ENCODE peak calls at places on chromosome 2, in eight cellular contexts. One of them, this sample, is unnamed.

GRCh38 chr2:182666674-182667320 is 49.3 kb upstream of the DNAJC10 start:
- DNase-seq in GM10248: peak
- DNase-seq in GM03348: peak
- DNase-seq in sciatic nerve: no peak
- DNase-seq in NCI-H446 treated with DMSO at 0.1 percent for 48 hours: no peak
- DNase-seq in stimulated activated CD8-positive, alpha-beta memory T cell treated with anti-CD3 and anti-CD28 coated beads, Interleukin-7, amount 100 ng/mL, for 1 hour: no peak
- DNase-seq in neuronal stem cell: no peak
- DNase-seq in progenitor cell of endocrine pancreas: no peak
- DNase-seq in this sample: peak

GRCh38 chr2:111159640-111160039 is 38.9 kb downstream of the BCL2L11 start:
- DNase-seq in GM10248: no peak
- DNase-seq in GM03348: no peak
- DNase-seq in sciatic nerve: no peak
- DNase-seq in NCI-H446 treated with DMSO at 0.1 percent for 48 hours: no peak
- DNase-seq in stimulated activated CD8-positive, alpha-beta memory T cell treated with anti-CD3 and anti-CD28 coated beads, Interleukin-7, amount 100 ng/mL, for 1 hour: no peak
- DNase-seq in neuronal stem cell: no peak
- DNase-seq in progenitor cell of endocrine pancreas: no peak
- DNase-seq in this sample: no peak

GRCh38 chr2:64400733-64401500 is 53.0 kb upstream of the LGALSL start:
- DNase-seq in GM10248: no peak
- DNase-seq in GM03348: no peak
- DNase-seq in sciatic nerve: no peak
- DNase-seq in NCI-H446 treated with DMSO at 0.1 percent for 48 hours: no peak
- DNase-seq in stimulated activated CD8-positive, alpha-beta memory T cell treated with anti-CD3 and anti-CD28 coated beads, Interleukin-7, amount 100 ng/mL, for 1 hour: no peak
- DNase-seq in neuronal stem cell: no peak
- DNase-seq in progenitor cell of endocrine pancreas: no peak
- DNase-seq in this sample: no peak

GRCh38 chr2:231321021-231321420 is 74.5 kb upstream of the B3GNT7 start:
- DNase-seq in GM10248: no peak
- DNase-seq in GM03348: no peak
- DNase-seq in sciatic nerve: no peak
- DNase-seq in NCI-H446 treated with DMSO at 0.1 percent for 48 hours: no peak
- DNase-seq in stimulated activated CD8-positive, alpha-beta memory T cell treated with anti-CD3 and anti-CD28 coated beads, Interleukin-7, amount 100 ng/mL, for 1 hour: no peak
- DNase-seq in neuronal stem cell: no peak
- DNase-seq in progenitor cell of endocrine pancreas: no peak
- DNase-seq in this sample: no peak

GRCh38 chr2:170762760-170763159 is 7.4 kb upstream of the ERICH2 start:
- DNase-seq in GM10248: no peak
- DNase-seq in GM03348: no peak
- DNase-seq in sciatic nerve: no peak
- DNase-seq in NCI-H446 treated with DMSO at 0.1 percent for 48 hours: no peak
- DNase-seq in stimulated activated CD8-positive, alpha-beta memory T cell treated with anti-CD3 and anti-CD28 coated beads, Interleukin-7, amount 100 ng/mL, for 1 hour: no peak
- DNase-seq in neuronal stem cell: no peak
- DNase-seq in progenitor cell of endocrine pancreas: no peak
- DNase-seq in this sample: no peak

GRCh38 chr2:143296089-143296488 is 166.9 kb downstream of the ARHGAP15 start:
- DNase-seq in GM10248: no peak
- DNase-seq in GM03348: no peak
- DNase-seq in sciatic nerve: no peak
- DNase-seq in NCI-H446 treated with DMSO at 0.1 percent for 48 hours: no peak
- DNase-seq in stimulated activated CD8-positive, alpha-beta memory T cell treated with anti-CD3 and anti-CD28 coated beads, Interleukin-7, amount 100 ng/mL, for 1 hour: no peak
- DNase-seq in neuronal stem cell: no peak
- DNase-seq in progenitor cell of endocrine pancreas: no peak
- DNase-seq in this sample: peak

GRCh38 chr2:11955314-11955713 is 208.9 kb downstream of the LPIN1 start:
- DNase-seq in GM10248: no peak
- DNase-seq in GM03348: peak
- DNase-seq in sciatic nerve: no peak
- DNase-seq in NCI-H446 treated with DMSO at 0.1 percent for 48 hours: no peak
- DNase-seq in stimulated activated CD8-positive, alpha-beta memory T cell treated with anti-CD3 and anti-CD28 coated beads, Interleukin-7, amount 100 ng/mL, for 1 hour: no peak
- DNase-seq in neuronal stem cell: no peak
- DNase-seq in progenitor cell of endocrine pancreas: no peak
- DNase-seq in this sample: no peak

GRCh38 chr2:8575810-8576423 is 105.9 kb upstream of the ID2 start:
- DNase-seq in GM10248: no peak
- DNase-seq in GM03348: no peak
- DNase-seq in sciatic nerve: no peak
- DNase-seq in NCI-H446 treated with DMSO at 0.1 percent for 48 hours: no peak
- DNase-seq in stimulated activated CD8-positive, alpha-beta memory T cell treated with anti-CD3 and anti-CD28 coated beads, Interleukin-7, amount 100 ng/mL, for 1 hour: no peak
- DNase-seq in neuronal stem cell: no peak
- DNase-seq in progenitor cell of endocrine pancreas: no peak
- DNase-seq in this sample: peak

GRCh38 chr2:19819097-19820065 is 82.4 kb downstream of the TTC32 start:
- DNase-seq in GM10248: no peak
- DNase-seq in GM03348: peak
- DNase-seq in sciatic nerve: no peak
- DNase-seq in NCI-H446 treated with DMSO at 0.1 percent for 48 hours: no peak
- DNase-seq in stimulated activated CD8-positive, alpha-beta memory T cell treated with anti-CD3 and anti-CD28 coated beads, Interleukin-7, amount 100 ng/mL, for 1 hour: no peak
- DNase-seq in neuronal stem cell: no peak
- DNase-seq in progenitor cell of endocrine pancreas: no peak
- DNase-seq in this sample: no peak

GRCh38 chr2:104378853-104379374 is 475.0 kb upstream of the POU3F3 start:
- DNase-seq in GM10248: no peak
- DNase-seq in GM03348: no peak
- DNase-seq in sciatic nerve: no peak
- DNase-seq in NCI-H446 treated with DMSO at 0.1 percent for 48 hours: peak
- DNase-seq in stimulated activated CD8-positive, alpha-beta memory T cell treated with anti-CD3 and anti-CD28 coated beads, Interleukin-7, amount 100 ng/mL, for 1 hour: no peak
- DNase-seq in neuronal stem cell: peak
- DNase-seq in progenitor cell of endocrine pancreas: no peak
- DNase-seq in this sample: peak

GRCh38 chr2:24404582-24404981 is 44.2 kb upstream of the ITSN2 start:
- DNase-seq in GM10248: no peak
- DNase-seq in GM03348: peak
- DNase-seq in sciatic nerve: no peak
- DNase-seq in NCI-H446 treated with DMSO at 0.1 percent for 48 hours: no peak
- DNase-seq in stimulated activated CD8-positive, alpha-beta memory T cell treated with anti-CD3 and anti-CD28 coated beads, Interleukin-7, amount 100 ng/mL, for 1 hour: no peak
- DNase-seq in neuronal stem cell: no peak
- DNase-seq in progenitor cell of endocrine pancreas: no peak
- DNase-seq in this sample: no peak

GRCh38 chr2:29063056-29063455 is 11.3 kb downstream of the PCARE start:
- DNase-seq in GM10248: no peak
- DNase-seq in GM03348: no peak
- DNase-seq in sciatic nerve: peak
- DNase-seq in NCI-H446 treated with DMSO at 0.1 percent for 48 hours: no peak
- DNase-seq in stimulated activated CD8-positive, alpha-beta memory T cell treated with anti-CD3 and anti-CD28 coated beads, Interleukin-7, amount 100 ng/mL, for 1 hour: no peak
- DNase-seq in neuronal stem cell: no peak
- DNase-seq in progenitor cell of endocrine pancreas: no peak
- DNase-seq in this sample: no peak

GRCh38 chr2:134408386-134408785 is 154.5 kb downstream of the MGAT5 start:
- DNase-seq in GM10248: no peak
- DNase-seq in GM03348: no peak
- DNase-seq in sciatic nerve: no peak
- DNase-seq in NCI-H446 treated with DMSO at 0.1 percent for 48 hours: no peak
- DNase-seq in stimulated activated CD8-positive, alpha-beta memory T cell treated with anti-CD3 and anti-CD28 coated beads, Interleukin-7, amount 100 ng/mL, for 1 hour: no peak
- DNase-seq in neuronal stem cell: no peak
- DNase-seq in progenitor cell of endocrine pancreas: no peak
- DNase-seq in this sample: peak

GRCh38 chr2:47276061-47276460 is 121.0 kb upstream of the STPG4 start:
- DNase-seq in GM10248: no peak
- DNase-seq in GM03348: no peak
- DNase-seq in sciatic nerve: no peak
- DNase-seq in NCI-H446 treated with DMSO at 0.1 percent for 48 hours: no peak
- DNase-seq in stimulated activated CD8-positive, alpha-beta memory T cell treated with anti-CD3 and anti-CD28 coated beads, Interleukin-7, amount 100 ng/mL, for 1 hour: no peak
- DNase-seq in neuronal stem cell: no peak
- DNase-seq in progenitor cell of endocrine pancreas: no peak
- DNase-seq in this sample: no peak

GRCh38 chr2:85505551-85506238 is 33.3 kb upstream of the MAT2A start:
- DNase-seq in GM10248: no peak
- DNase-seq in GM03348: peak
- DNase-seq in sciatic nerve: no peak
- DNase-seq in NCI-H446 treated with DMSO at 0.1 percent for 48 hours: no peak
- DNase-seq in stimulated activated CD8-positive, alpha-beta memory T cell treated with anti-CD3 and anti-CD28 coated beads, Interleukin-7, amount 100 ng/mL, for 1 hour: no peak
- DNase-seq in neuronal stem cell: no peak
- DNase-seq in progenitor cell of endocrine pancreas: no peak
- DNase-seq in this sample: no peak

GRCh38 chr2:170588729-170589128 is 126.4 kb upstream of the SP5 start:
- DNase-seq in GM10248: no peak
- DNase-seq in GM03348: no peak
- DNase-seq in sciatic nerve: no peak
- DNase-seq in NCI-H446 treated with DMSO at 0.1 percent for 48 hours: no peak
- DNase-seq in stimulated activated CD8-positive, alpha-beta memory T cell treated with anti-CD3 and anti-CD28 coated beads, Interleukin-7, amount 100 ng/mL, for 1 hour: no peak
- DNase-seq in neuronal stem cell: no peak
- DNase-seq in progenitor cell of endocrine pancreas: no peak
- DNase-seq in this sample: no peak

GRCh38 chr2:65514555-65515195 is 82.3 kb upstream of the SPRED2 start:
- DNase-seq in GM10248: peak
- DNase-seq in GM03348: peak
- DNase-seq in sciatic nerve: no peak
- DNase-seq in NCI-H446 treated with DMSO at 0.1 percent for 48 hours: no peak
- DNase-seq in stimulated activated CD8-positive, alpha-beta memory T cell treated with anti-CD3 and anti-CD28 coated beads, Interleukin-7, amount 100 ng/mL, for 1 hour: no peak
- DNase-seq in neuronal stem cell: no peak
- DNase-seq in progenitor cell of endocrine pancreas: no peak
- DNase-seq in this sample: no peak

GRCh38 chr2:225274751-225275150 is 124.8 kb upstream of the NYAP2 start:
- DNase-seq in GM10248: no peak
- DNase-seq in GM03348: no peak
- DNase-seq in sciatic nerve: no peak
- DNase-seq in NCI-H446 treated with DMSO at 0.1 percent for 48 hours: peak
- DNase-seq in stimulated activated CD8-positive, alpha-beta memory T cell treated with anti-CD3 and anti-CD28 coated beads, Interleukin-7, amount 100 ng/mL, for 1 hour: no peak
- DNase-seq in neuronal stem cell: no peak
- DNase-seq in progenitor cell of endocrine pancreas: no peak
- DNase-seq in this sample: peak

GRCh38 chr2:84856785-84857184 is 24.1 kb downstream of the TRABD2A start:
- DNase-seq in GM10248: no peak
- DNase-seq in GM03348: no peak
- DNase-seq in sciatic nerve: no peak
- DNase-seq in NCI-H446 treated with DMSO at 0.1 percent for 48 hours: no peak
- DNase-seq in stimulated activated CD8-positive, alpha-beta memory T cell treated with anti-CD3 and anti-CD28 coated beads, Interleukin-7, amount 100 ng/mL, for 1 hour: no peak
- DNase-seq in neuronal stem cell: no peak
- DNase-seq in progenitor cell of endocrine pancreas: no peak
- DNase-seq in this sample: peak

GRCh38 chr2:188721231-188721630 is 252.9 kb upstream of the COL3A1 start:
- DNase-seq in GM10248: no peak
- DNase-seq in GM03348: peak
- DNase-seq in sciatic nerve: no peak
- DNase-seq in NCI-H446 treated with DMSO at 0.1 percent for 48 hours: no peak
- DNase-seq in stimulated activated CD8-positive, alpha-beta memory T cell treated with anti-CD3 and anti-CD28 coated beads, Interleukin-7, amount 100 ng/mL, for 1 hour: no peak
- DNase-seq in neuronal stem cell: no peak
- DNase-seq in progenitor cell of endocrine pancreas: no peak
- DNase-seq in this sample: no peak

GRCh38 chr2:105557021-105557420 is 158.2 kb upstream of the FHL2 start:
- DNase-seq in GM10248: no peak
- DNase-seq in GM03348: no peak
- DNase-seq in sciatic nerve: no peak
- DNase-seq in NCI-H446 treated with DMSO at 0.1 percent for 48 hours: no peak
- DNase-seq in stimulated activated CD8-positive, alpha-beta memory T cell treated with anti-CD3 and anti-CD28 coated beads, Interleukin-7, amount 100 ng/mL, for 1 hour: no peak
- DNase-seq in neuronal stem cell: no peak
- DNase-seq in progenitor cell of endocrine pancreas: no peak
- DNase-seq in this sample: no peak

GRCh38 chr2:126836761-126837679 is 61.7 kb upstream of the TEX51 start:
- DNase-seq in GM10248: no peak
- DNase-seq in GM03348: no peak
- DNase-seq in sciatic nerve: no peak
- DNase-seq in NCI-H446 treated with DMSO at 0.1 percent for 48 hours: no peak
- DNase-seq in stimulated activated CD8-positive, alpha-beta memory T cell treated with anti-CD3 and anti-CD28 coated beads, Interleukin-7, amount 100 ng/mL, for 1 hour: no peak
- DNase-seq in neuronal stem cell: no peak
- DNase-seq in progenitor cell of endocrine pancreas: no peak
- DNase-seq in this sample: no peak

GRCh38 chr2:38170098-38170497 is 94.1 kb upstream of the CYP1B1 start:
- DNase-seq in GM10248: no peak
- DNase-seq in GM03348: no peak
- DNase-seq in sciatic nerve: no peak
- DNase-seq in NCI-H446 treated with DMSO at 0.1 percent for 48 hours: no peak
- DNase-seq in stimulated activated CD8-positive, alpha-beta memory T cell treated with anti-CD3 and anti-CD28 coated beads, Interleukin-7, amount 100 ng/mL, for 1 hour: no peak
- DNase-seq in neuronal stem cell: no peak
- DNase-seq in progenitor cell of endocrine pancreas: no peak
- DNase-seq in this sample: no peak

GRCh38 chr2:42101641-42102605 is 54.1 kb downstream of the PKDCC start:
- DNase-seq in GM10248: peak
- DNase-seq in GM03348: peak
- DNase-seq in sciatic nerve: peak
- DNase-seq in NCI-H446 treated with DMSO at 0.1 percent for 48 hours: no peak
- DNase-seq in stimulated activated CD8-positive, alpha-beta memory T cell treated with anti-CD3 and anti-CD28 coated beads, Interleukin-7, amount 100 ng/mL, for 1 hour: peak
- DNase-seq in neuronal stem cell: peak
- DNase-seq in progenitor cell of endocrine pancreas: no peak
- DNase-seq in this sample: peak

GRCh38 chr2:27356056-27356381 is 545 bp downstream of the GTF3C2 start:
- DNase-seq in GM10248: no peak
- DNase-seq in GM03348: peak
- DNase-seq in sciatic nerve: no peak
- DNase-seq in NCI-H446 treated with DMSO at 0.1 percent for 48 hours: no peak
- DNase-seq in stimulated activated CD8-positive, alpha-beta memory T cell treated with anti-CD3 and anti-CD28 coated beads, Interleukin-7, amount 100 ng/mL, for 1 hour: no peak
- DNase-seq in neuronal stem cell: no peak
- DNase-seq in progenitor cell of endocrine pancreas: no peak
- DNase-seq in this sample: no peak

GRCh38 chr2:56582570-56582969 is 398.8 kb downstream of the CCDC85A start:
- DNase-seq in GM10248: no peak
- DNase-seq in GM03348: no peak
- DNase-seq in sciatic nerve: no peak
- DNase-seq in NCI-H446 treated with DMSO at 0.1 percent for 48 hours: no peak
- DNase-seq in stimulated activated CD8-positive, alpha-beta memory T cell treated with anti-CD3 and anti-CD28 coated beads, Interleukin-7, amount 100 ng/mL, for 1 hour: no peak
- DNase-seq in neuronal stem cell: no peak
- DNase-seq in progenitor cell of endocrine pancreas: no peak
- DNase-seq in this sample: no peak

GRCh38 chr2:110106642-110107041 is 9.0 kb downstream of the MALL start:
- DNase-seq in GM10248: no peak
- DNase-seq in GM03348: no peak
- DNase-seq in sciatic nerve: no peak
- DNase-seq in NCI-H446 treated with DMSO at 0.1 percent for 48 hours: no peak
- DNase-seq in stimulated activated CD8-positive, alpha-beta memory T cell treated with anti-CD3 and anti-CD28 coated beads, Interleukin-7, amount 100 ng/mL, for 1 hour: no peak
- DNase-seq in neuronal stem cell: no peak
- DNase-seq in progenitor cell of endocrine pancreas: no peak
- DNase-seq in this sample: no peak

GRCh38 chr2:68839260-68839833 is 31.9 kb downstream of the BMP10 start:
- DNase-seq in GM10248: peak
- DNase-seq in GM03348: peak
- DNase-seq in sciatic nerve: no peak
- DNase-seq in NCI-H446 treated with DMSO at 0.1 percent for 48 hours: no peak
- DNase-seq in stimulated activated CD8-positive, alpha-beta memory T cell treated with anti-CD3 and anti-CD28 coated beads, Interleukin-7, amount 100 ng/mL, for 1 hour: no peak
- DNase-seq in neuronal stem cell: no peak
- DNase-seq in progenitor cell of endocrine pancreas: no peak
- DNase-seq in this sample: peak

GRCh38 chr2:231461516-231461971 is 2.7 kb downstream of the NCL start:
- DNase-seq in GM10248: no peak
- DNase-seq in GM03348: no peak
- DNase-seq in sciatic nerve: no peak
- DNase-seq in NCI-H446 treated with DMSO at 0.1 percent for 48 hours: no peak
- DNase-seq in stimulated activated CD8-positive, alpha-beta memory T cell treated with anti-CD3 and anti-CD28 coated beads, Interleukin-7, amount 100 ng/mL, for 1 hour: no peak
- DNase-seq in neuronal stem cell: no peak
- DNase-seq in progenitor cell of endocrine pancreas: no peak
- DNase-seq in this sample: no peak

GRCh38 chr2:176105078-176105726 is 1.9 kb upstream of the HOXD11 start:
- DNase-seq in GM10248: no peak
- DNase-seq in GM03348: no peak
- DNase-seq in sciatic nerve: no peak
- DNase-seq in NCI-H446 treated with DMSO at 0.1 percent for 48 hours: no peak
- DNase-seq in stimulated activated CD8-positive, alpha-beta memory T cell treated with anti-CD3 and anti-CD28 coated beads, Interleukin-7, amount 100 ng/mL, for 1 hour: no peak
- DNase-seq in neuronal stem cell: no peak
- DNase-seq in progenitor cell of endocrine pancreas: no peak
- DNase-seq in this sample: no peak

GRCh38 chr2:59233448-59233847 is 992.3 kb upstream of the FANCL start:
- DNase-seq in GM10248: no peak
- DNase-seq in GM03348: no peak
- DNase-seq in sciatic nerve: no peak
- DNase-seq in NCI-H446 treated with DMSO at 0.1 percent for 48 hours: no peak
- DNase-seq in stimulated activated CD8-positive, alpha-beta memory T cell treated with anti-CD3 and anti-CD28 coated beads, Interleukin-7, amount 100 ng/mL, for 1 hour: no peak
- DNase-seq in neuronal stem cell: no peak
- DNase-seq in progenitor cell of endocrine pancreas: no peak
- DNase-seq in this sample: no peak

GRCh38 chr2:763766-764525 is 86.7 kb upstream of the TMEM18 start:
- DNase-seq in GM10248: no peak
- DNase-seq in GM03348: no peak
- DNase-seq in sciatic nerve: no peak
- DNase-seq in NCI-H446 treated with DMSO at 0.1 percent for 48 hours: no peak
- DNase-seq in stimulated activated CD8-positive, alpha-beta memory T cell treated with anti-CD3 and anti-CD28 coated beads, Interleukin-7, amount 100 ng/mL, for 1 hour: no peak
- DNase-seq in neuronal stem cell: no peak
- DNase-seq in progenitor cell of endocrine pancreas: no peak
- DNase-seq in this sample: no peak

GRCh38 chr2:177753682-177754475 is 318.7 kb downstream of the PDE11A start:
- DNase-seq in GM10248: no peak
- DNase-seq in GM03348: peak
- DNase-seq in sciatic nerve: peak
- DNase-seq in NCI-H446 treated with DMSO at 0.1 percent for 48 hours: peak
- DNase-seq in stimulated activated CD8-positive, alpha-beta memory T cell treated with anti-CD3 and anti-CD28 coated beads, Interleukin-7, amount 100 ng/mL, for 1 hour: no peak
- DNase-seq in neuronal stem cell: peak
- DNase-seq in progenitor cell of endocrine pancreas: no peak
- DNase-seq in this sample: peak

GRCh38 chr2:178506524-178506923 is 26.3 kb downstream of the PLEKHA3 start:
- DNase-seq in GM10248: no peak
- DNase-seq in GM03348: no peak
- DNase-seq in sciatic nerve: no peak
- DNase-seq in NCI-H446 treated with DMSO at 0.1 percent for 48 hours: no peak
- DNase-seq in stimulated activated CD8-positive, alpha-beta memory T cell treated with anti-CD3 and anti-CD28 coated beads, Interleukin-7, amount 100 ng/mL, for 1 hour: no peak
- DNase-seq in neuronal stem cell: no peak
- DNase-seq in progenitor cell of endocrine pancreas: no peak
- DNase-seq in this sample: no peak

This sample was measured in OCI-LY7.